ENCODE peak calls at places on chromosomes 6 and 20, in five cellular contexts. One of them, this sample, is unnamed.

GRCh38 chr6:12164508-12164770 is 125.7 kb upstream of the EDN1 start:
- DNase-seq in choroid plexus epithelial cell: no peak
- DNase-seq in AG04449: no peak
- DNase-seq in tibial nerve: no peak
- DNase-seq in CD4-positive, alpha-beta T cell: no peak
- DNase-seq in this sample: no peak

GRCh38 chr6:13914346-13914745 is 10.4 kb upstream of the RNF182 start:
- DNase-seq in choroid plexus epithelial cell: no peak
- DNase-seq in AG04449: no peak
- DNase-seq in tibial nerve: no peak
- DNase-seq in CD4-positive, alpha-beta T cell: no peak
- DNase-seq in this sample: peak

GRCh38 chr6:44179648-44180047 is 21.0 kb downstream of the CAPN11 start:
- DNase-seq in choroid plexus epithelial cell: no peak
- DNase-seq in AG04449: no peak
- DNase-seq in tibial nerve: no peak
- DNase-seq in CD4-positive, alpha-beta T cell: no peak
- DNase-seq in this sample: no peak

GRCh38 chr20:49990310-49990720 is 7.5 kb downstream of the SNAI1 start:
- DNase-seq in choroid plexus epithelial cell: no peak
- DNase-seq in AG04449: no peak
- DNase-seq in tibial nerve: no peak
- DNase-seq in CD4-positive, alpha-beta T cell: no peak
- DNase-seq in this sample: no peak

GRCh38 chr20:34546751-34547181 is 11.8 kb upstream of the MAP1LC3A start:
- DNase-seq in choroid plexus epithelial cell: no peak
- DNase-seq in AG04449: no peak
- DNase-seq in tibial nerve: no peak
- DNase-seq in CD4-positive, alpha-beta T cell: no peak
- DNase-seq in this sample: no peak

GRCh38 chr6:160513836-160514235 is 150.2 kb downstream of the LPA start:
- DNase-seq in choroid plexus epithelial cell: peak
- DNase-seq in AG04449: no peak
- DNase-seq in tibial nerve: no peak
- DNase-seq in CD4-positive, alpha-beta T cell: no peak
- DNase-seq in this sample: peak

GRCh38 chr20:13276945-13277582 is 56.0 kb downstream of the ISM1 start:
- DNase-seq in choroid plexus epithelial cell: no peak
- DNase-seq in AG04449: no peak
- DNase-seq in tibial nerve: no peak
- DNase-seq in CD4-positive, alpha-beta T cell: no peak
- DNase-seq in this sample: no peak

GRCh38 chr6:145453376-145453775 is 281.9 kb downstream of the EPM2A start:
- DNase-seq in choroid plexus epithelial cell: peak
- DNase-seq in AG04449: no peak
- DNase-seq in tibial nerve: no peak
- DNase-seq in CD4-positive, alpha-beta T cell: no peak
- DNase-seq in this sample: peak

GRCh38 chr20:10634683-10635411 is 39.0 kb downstream of the JAG1 start:
- DNase-seq in choroid plexus epithelial cell: peak
- DNase-seq in AG04449: peak
- DNase-seq in tibial nerve: no peak
- DNase-seq in CD4-positive, alpha-beta T cell: no peak
- DNase-seq in this sample: peak

GRCh38 chr6:13432526-13433218 is 54.7 kb downstream of the GFOD1 start:
- DNase-seq in choroid plexus epithelial cell: no peak
- DNase-seq in AG04449: no peak
- DNase-seq in tibial nerve: no peak
- DNase-seq in CD4-positive, alpha-beta T cell: no peak
- DNase-seq in this sample: no peak

GRCh38 chr6:53284901-53285300 is 63.8 kb downstream of the ELOVL5 start:
- DNase-seq in choroid plexus epithelial cell: no peak
- DNase-seq in AG04449: no peak
- DNase-seq in tibial nerve: no peak
- DNase-seq in CD4-positive, alpha-beta T cell: no peak
- DNase-seq in this sample: no peak

GRCh38 chr6:136344420-136344819 is 54.8 kb upstream of the BCLAF1 start:
- DNase-seq in choroid plexus epithelial cell: peak
- DNase-seq in AG04449: peak
- DNase-seq in tibial nerve: no peak
- DNase-seq in CD4-positive, alpha-beta T cell: no peak
- DNase-seq in this sample: peak

GRCh38 chr20:56731041-56731440 is 101.9 kb downstream of the TFAP2C start:
- DNase-seq in choroid plexus epithelial cell: peak
- DNase-seq in AG04449: no peak
- DNase-seq in tibial nerve: no peak
- DNase-seq in CD4-positive, alpha-beta T cell: no peak
- DNase-seq in this sample: no peak

GRCh38 chr6:38688579-38689087 is 14.3 kb downstream of the GLO1 start:
- DNase-seq in choroid plexus epithelial cell: no peak
- DNase-seq in AG04449: no peak
- DNase-seq in tibial nerve: no peak
- DNase-seq in CD4-positive, alpha-beta T cell: no peak
- DNase-seq in this sample: no peak

GRCh38 chr6:38684904-38685303 is 18.0 kb downstream of the GLO1 start:
- DNase-seq in choroid plexus epithelial cell: no peak
- DNase-seq in AG04449: no peak
- DNase-seq in tibial nerve: no peak
- DNase-seq in CD4-positive, alpha-beta T cell: no peak
- DNase-seq in this sample: no peak

GRCh38 chr6:38687549-38687948 is 15.4 kb downstream of the GLO1 start:
- DNase-seq in choroid plexus epithelial cell: no peak
- DNase-seq in AG04449: no peak
- DNase-seq in tibial nerve: no peak
- DNase-seq in CD4-positive, alpha-beta T cell: no peak
- DNase-seq in this sample: no peak

GRCh38 chr6:38687043-38687353 is 15.9 kb downstream of the GLO1 start:
- DNase-seq in choroid plexus epithelial cell: no peak
- DNase-seq in AG04449: no peak
- DNase-seq in tibial nerve: no peak
- DNase-seq in CD4-positive, alpha-beta T cell: no peak
- DNase-seq in this sample: no peak

GRCh38 chr6:38686270-38687042 is 16.5 kb downstream of the GLO1 start:
- DNase-seq in choroid plexus epithelial cell: peak
- DNase-seq in AG04449: no peak
- DNase-seq in tibial nerve: no peak
- DNase-seq in CD4-positive, alpha-beta T cell: no peak
- DNase-seq in this sample: no peak
- TF ChIP-seq CTCF in choroid plexus epithelial cell: no peak
- TF ChIP-seq CTCF in AG04449: no peak
- TF ChIP-seq CTCF in tibial nerve: no peak
- TF ChIP-seq CTCF in CD4-positive, alpha-beta T cell: no peak
- TF ChIP-seq CTCF in this sample: no peak

DNA sequence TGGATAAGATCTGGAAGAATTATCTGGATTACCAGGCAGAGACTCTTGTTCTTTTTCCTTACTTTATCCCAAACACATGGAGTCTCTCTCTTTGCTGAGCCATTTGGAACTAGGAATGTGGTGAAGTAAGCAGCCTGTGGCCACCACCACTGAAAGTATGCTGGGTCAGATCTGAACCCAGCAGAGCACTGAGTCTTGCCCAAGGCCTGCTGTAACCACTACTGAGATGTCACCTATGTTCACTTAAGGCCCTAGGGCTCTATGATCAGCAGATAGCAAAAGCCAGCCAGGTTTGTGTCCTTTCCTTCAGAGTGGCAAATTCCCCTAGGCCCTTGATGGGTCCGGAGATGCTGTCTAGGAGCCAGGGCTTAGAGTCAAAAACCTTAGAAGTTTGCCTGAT is 103.3 kb upstream of the PLN start:
- DNase-seq in choroid plexus epithelial cell: no peak
- DNase-seq in AG04449: no peak
- DNase-seq in tibial nerve: no peak
- DNase-seq in CD4-positive, alpha-beta T cell: no peak
- DNase-seq in this sample: no peak
- TF ChIP-seq CTCF in choroid plexus epithelial cell: no peak
- TF ChIP-seq CTCF in AG04449: no peak
- TF ChIP-seq CTCF in tibial nerve: no peak
- TF ChIP-seq CTCF in CD4-positive, alpha-beta T cell: no peak
- TF ChIP-seq CTCF in this sample: no peak

GRCh38 chr6:99568103-99568933 is at the start of gene CCNC:
- DNase-seq in choroid plexus epithelial cell: peak
- DNase-seq in AG04449: peak
- DNase-seq in tibial nerve: peak
- DNase-seq in CD4-positive, alpha-beta T cell: peak
- DNase-seq in this sample: peak
- TF ChIP-seq CTCF in choroid plexus epithelial cell: peak
- TF ChIP-seq CTCF in AG04449: no peak
- TF ChIP-seq CTCF in tibial nerve: no peak
- TF ChIP-seq CTCF in CD4-positive, alpha-beta T cell: no peak
- TF ChIP-seq CTCF in this sample: no peak

DNA sequence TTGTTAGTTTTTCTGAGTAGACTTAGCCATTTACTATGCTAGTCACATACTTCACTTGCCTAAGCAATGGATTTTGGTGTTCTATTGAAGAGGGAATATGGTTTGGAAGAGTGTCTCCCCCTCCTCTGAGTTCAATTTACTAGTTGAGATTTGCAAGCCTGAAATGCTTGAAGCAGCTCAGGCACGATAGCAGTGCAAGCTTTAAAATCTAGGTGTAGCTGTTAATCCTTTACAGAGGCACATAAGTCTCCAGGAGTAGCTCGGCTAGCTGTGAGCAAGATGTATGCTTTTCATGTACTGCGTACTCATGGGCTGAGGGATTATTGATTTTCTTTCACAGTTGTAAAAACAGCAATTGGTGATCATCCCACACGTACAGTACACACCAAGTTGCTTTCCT is 745 bp downstream of the FLRT3 start:
- DNase-seq in choroid plexus epithelial cell: peak
- DNase-seq in AG04449: no peak
- DNase-seq in tibial nerve: no peak
- DNase-seq in CD4-positive, alpha-beta T cell: no peak
- DNase-seq in this sample: peak
- TF ChIP-seq CTCF in choroid plexus epithelial cell: peak
- TF ChIP-seq CTCF in AG04449: no peak
- TF ChIP-seq CTCF in tibial nerve: no peak
- TF ChIP-seq CTCF in CD4-positive, alpha-beta T cell: no peak
- TF ChIP-seq CTCF in this sample: peak

This sample was measured in MCF 10A.